ENCODE peak calls at places on chromosomes 13 and 19, in six cellular contexts. G is fibroblast of the aortic adventitia; V is tibial artery; P is psoas muscle; Y is effector memory CD4-positive, alpha-beta T cell; Z is PC-9. K is an unnamed sample.

GRCh38 chr19:2693492-2693891 is 9.0 kb downstream of the GNG7 start:
- DNase-seq in G (no peak), V (no peak), P (no peak), Y (no peak), Z (no peak), K (no peak)

GRCh38 chr19:11541238-11541637 is 2.6 kb downstream of the CNN1 start:
- DNase-seq in G (no peak), V (no peak), P (no peak), Y (no peak), Z (no peak), K (no peak)

GRCh38 chr13:110562696-110563462 is 1.4 kb upstream of the RAB20 start:
- DNase-seq in G (no peak), V (no peak), P (no peak), Y (no peak), Z (no peak), K (no peak)

GRCh38 chr13:73717632-73718031 is 416.6 kb downstream of the KLF12 start:
- DNase-seq in G (peak), V (no peak), P (no peak), Y (no peak), Z (no peak), K (no peak)

GRCh38 chr13:29858667-29859066 is 8.2 kb upstream of the UBL3 start:
- DNase-seq in G (peak), V (no peak), P (no peak), Y (no peak), Z (no peak), K (peak)

GRCh38 chr13:101624210-101624922 is 171.9 kb downstream of the ITGBL1 start:
- DNase-seq in G (peak), V (no peak), P (no peak), Y (no peak), Z (peak), K (no peak)

GRCh38 chr19:30202060-30202600 is 170.1 kb upstream of the ZNF536 start:
- DNase-seq in G (no peak), V (no peak), P (no peak), Y (no peak), Z (no peak), K (no peak)

GRCh38 chr13:69857188-69857821 is 250.3 kb upstream of the ATXN8OS start:
- DNase-seq in G (peak), V (no peak), P (no peak), Y (no peak), Z (no peak), K (peak)

GRCh38 chr19:2604747-2605329 is 97.7 kb downstream of the GNG7 start:
- DNase-seq in G (no peak), V (no peak), P (no peak), Y (no peak), Z (no peak), K (no peak)

GRCh38 chr19:52658595-52658994 is 20.4 kb upstream of the ZNF83 start:
- DNase-seq in G (no peak), V (no peak), P (no peak), Y (no peak), Z (no peak), K (no peak)

GRCh38 chr19:14477417-14478112 is 2.4 kb upstream of the PTGER1 start:
- DNase-seq in G (peak), V (no peak), P (no peak), Y (no peak), Z (no peak), K (no peak)

GRCh38 chr19:56314018-56314583 is 538 bp downstream of the ZSCAN5A start:
- DNase-seq in G (no peak), V (no peak), P (no peak), Y (no peak), Z (peak), K (no peak)

GRCh38 chr13:44715287-44716224 is 139.4 kb upstream of the TSC22D1 start:
- DNase-seq in G (peak), V (no peak), P (no peak), Y (no peak), Z (no peak), K (peak)

GRCh38 chr13:73411067-73411809 is 352.4 kb downstream of the KLF5 start:
- DNase-seq in G (no peak), V (no peak), P (no peak), Y (no peak), Z (no peak), K (no peak)

GRCh38 chr13:25872871-25873607 is 178.8 kb downstream of the SHISA2 start:
- DNase-seq in G (no peak), V (no peak), P (no peak), Y (no peak), Z (no peak), K (no peak)

GRCh38 chr13:113970810-113971470 is 2.9 kb downstream of the C13orf46 start:
- DNase-seq in G (peak), V (no peak), P (peak), Y (no peak), Z (peak), K (peak)

GRCh38 chr13:48222358-48223015 is 10.5 kb upstream of the ITM2B start:
- DNase-seq in G (peak), V (peak), P (peak), Y (no peak), Z (no peak), K (peak)

DNA sequence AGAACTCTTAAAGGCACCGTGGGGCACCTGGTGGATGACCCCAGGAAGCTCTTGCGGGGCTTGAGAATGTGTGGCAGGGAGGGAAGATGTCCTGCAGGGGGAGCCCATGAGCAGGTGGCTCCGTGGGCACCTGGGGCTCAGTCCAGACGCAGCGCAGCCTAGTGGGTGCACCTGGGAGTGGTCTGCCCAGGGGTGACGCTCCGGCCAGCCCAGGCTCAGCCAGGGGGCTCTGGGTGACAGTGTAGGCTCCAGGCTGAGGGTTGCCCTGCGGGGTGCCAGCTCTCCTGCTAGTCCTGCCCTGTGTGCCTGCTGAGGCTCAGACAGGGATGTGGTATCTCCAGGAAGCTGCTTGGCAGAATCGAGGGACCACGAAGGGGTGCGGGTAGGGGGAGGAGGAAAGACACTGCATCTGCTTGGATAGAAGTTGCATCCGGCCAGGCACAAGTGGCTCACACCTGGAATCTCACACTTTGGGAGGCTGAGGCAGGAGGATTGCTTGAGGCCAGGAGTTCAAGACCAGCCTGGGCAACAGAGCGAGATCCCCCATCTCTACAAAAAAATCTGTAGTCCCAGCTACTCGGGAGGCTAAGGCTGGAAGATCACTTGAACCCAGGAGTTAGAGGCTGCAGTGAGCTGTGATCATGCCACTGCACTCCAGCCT is 15.0 kb upstream of the PGLS start:
- DNase-seq in G (peak), V (peak), P (peak), Y (peak), Z (peak), K (peak)
- H3K4me3 ChIP-seq in G (no peak), V (no peak), P (no peak), Y (no peak), Z (no peak), K (no peak)

GRCh38 chr19:918152-918437 is 962 bp downstream of the KISS1R start:
- DNase-seq in G (no peak), V (no peak), P (no peak), Y (no peak), Z (no peak), K (no peak)
- H3K4me3 ChIP-seq in G (no peak), V (no peak), P (no peak), Y (peak), Z (no peak), K (no peak)

GRCh38 chr19:12767666-12768065 is 7.7 kb downstream of the HOOK2 start:
- DNase-seq in G (no peak), V (no peak), P (no peak), Y (no peak), Z (no peak), K (no peak)

GRCh38 chr19:12772323-12772722 is 3.0 kb downstream of the HOOK2 start:
- DNase-seq in G (peak), V (no peak), P (peak), Y (no peak), Z (no peak), K (no peak)

GRCh38 chr19:12767150-12767549 is 8.2 kb downstream of the HOOK2 start:
- DNase-seq in G (no peak), V (no peak), P (no peak), Y (no peak), Z (no peak), K (no peak)

GRCh38 chr19:12770922-12771321 is 4.4 kb downstream of the HOOK2 start:
- DNase-seq in G (no peak), V (no peak), P (no peak), Y (no peak), Z (no peak), K (no peak)

DNA sequence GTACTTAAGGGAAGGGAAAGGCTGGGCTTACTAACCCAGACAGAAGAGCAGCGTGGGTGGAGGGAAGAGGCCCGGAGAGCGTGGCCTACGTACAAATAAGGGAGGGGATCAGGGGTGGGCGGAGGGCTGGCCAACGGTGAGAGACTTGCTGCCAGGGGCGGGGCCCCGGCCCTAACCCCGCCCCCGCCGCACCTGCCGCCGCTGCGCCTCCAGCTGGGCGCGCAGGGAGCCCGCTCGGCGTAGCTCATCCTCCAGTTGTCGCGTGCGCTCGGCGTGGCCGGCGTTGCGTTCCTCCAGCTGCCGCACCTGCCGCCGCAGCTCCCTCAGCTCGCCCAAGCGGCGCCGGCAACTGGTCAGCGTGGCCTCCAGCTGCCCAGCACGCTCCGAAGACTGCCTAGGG is 5.7 kb downstream of the HOOK2 start:
- DNase-seq in G (no peak), V (no peak), P (no peak), Y (no peak), Z (no peak), K (no peak)
- H3K4me3 ChIP-seq in G (no peak), V (no peak), P (no peak), Y (no peak), Z (no peak), K (no peak)

GRCh38 chr19:39587496-39587895 is 14.8 kb upstream of the LGALS13 start:
- DNase-seq in G (no peak), V (no peak), P (no peak), Y (no peak), Z (peak), K (no peak)
- H3K4me3 ChIP-seq in G (no peak), V (no peak), P (no peak), Y (no peak), Z (no peak), K (no peak)

GRCh38 chr19:50873056-50873455 is at the start of gene KLK2:
- DNase-seq in G (no peak), V (no peak), P (no peak), Y (no peak), Z (no peak), K (no peak)
- H3K4me3 ChIP-seq in G (no peak), V (no peak), P (no peak), Y (no peak), Z (no peak), K (no peak)

DNA sequence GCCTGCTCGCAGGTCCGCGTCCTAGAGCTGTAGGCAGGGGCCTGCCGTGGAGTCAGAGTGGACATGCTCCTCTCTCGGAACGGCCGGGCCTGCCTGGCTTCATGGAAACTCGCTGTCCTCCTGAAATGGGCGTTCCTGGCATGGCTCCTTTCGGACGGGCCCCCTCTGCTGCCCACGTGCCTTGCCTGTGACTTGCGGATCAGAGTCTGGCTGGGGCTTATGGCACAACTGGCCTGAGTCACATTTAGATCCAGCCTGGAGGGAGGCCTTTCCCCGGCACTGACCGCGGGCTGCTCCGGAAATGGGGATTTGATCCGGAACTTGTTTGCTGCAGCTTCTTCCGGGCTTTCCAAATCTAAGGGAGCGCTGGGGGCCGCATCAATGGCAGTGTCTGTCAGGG is 28.1 kb downstream of the THSD1 start:
- DNase-seq in G (no peak), V (no peak), P (no peak), Y (no peak), Z (no peak), K (no peak)
- H3K4me3 ChIP-seq in G (no peak), V (no peak), P (no peak), Y (no peak), Z (no peak), K (no peak)

GRCh38 chr13:36673838-36674326 is at the start of gene SERTM1:
- DNase-seq in G (peak), V (no peak), P (no peak), Y (no peak), Z (no peak), K (no peak)
- H3K4me3 ChIP-seq in G (peak), V (no peak), P (peak), Y (no peak), Z (no peak), K (no peak)

GRCh38 chr13:57629821-57630235 is 1.7 kb upstream of the PCDH17 start:
- DNase-seq in G (peak), V (peak), P (peak), Y (peak), Z (no peak), K (peak)
- H3K4me3 ChIP-seq in G (peak), V (peak), P (peak), Y (peak), Z (no peak), K (peak)

GRCh38 chr19:16073988-16074387 is 2.3 kb upstream of the TPM4 start:
- DNase-seq in G (peak), V (no peak), P (no peak), Y (no peak), Z (no peak), K (no peak)

GRCh38 chr19:16076154-16076957 is at the start of gene TPM4:
- DNase-seq in G (peak), V (peak), P (peak), Y (peak), Z (peak), K (peak)

GRCh38 chr19:16074488-16075365 is 1.6 kb upstream of the TPM4 start:
- DNase-seq in G (no peak), V (no peak), P (no peak), Y (no peak), Z (no peak), K (no peak)

GRCh38 chr19:16076958-16077611 is 790 bp downstream of the TPM4 start:
- DNase-seq in G (no peak), V (peak), P (peak), Y (no peak), Z (no peak), K (peak)

GRCh38 chr19:16075430-16076153 is 703 bp upstream of the TPM4 start:
- DNase-seq in G (no peak), V (no peak), P (no peak), Y (no peak), Z (no peak), K (no peak)
- H3K4me3 ChIP-seq in G (peak), V (peak), P (peak), Y (peak), Z (peak), K (peak)

GRCh38 chr19:7916137-7916907 is 1.7 kb downstream of the TGFBR3L start:
- DNase-seq in G (no peak), V (no peak), P (no peak), Y (peak), Z (no peak), K (no peak)

GRCh38 chr19:7917292-7918061 is 2.7 kb upstream of the SNAPC2 start:
- DNase-seq in G (peak), V (no peak), P (no peak), Y (no peak), Z (no peak), K (peak)

GRCh38 chr19:7915250-7916136 is 863 bp downstream of the TGFBR3L start:
- DNase-seq in G (no peak), V (no peak), P (no peak), Y (no peak), Z (no peak), K (no peak)

GRCh38 chr19:7918615-7919421 is 1.3 kb upstream of the SNAPC2 start:
- DNase-seq in G (no peak), V (no peak), P (no peak), Y (no peak), Z (no peak), K (no peak)

DNA sequence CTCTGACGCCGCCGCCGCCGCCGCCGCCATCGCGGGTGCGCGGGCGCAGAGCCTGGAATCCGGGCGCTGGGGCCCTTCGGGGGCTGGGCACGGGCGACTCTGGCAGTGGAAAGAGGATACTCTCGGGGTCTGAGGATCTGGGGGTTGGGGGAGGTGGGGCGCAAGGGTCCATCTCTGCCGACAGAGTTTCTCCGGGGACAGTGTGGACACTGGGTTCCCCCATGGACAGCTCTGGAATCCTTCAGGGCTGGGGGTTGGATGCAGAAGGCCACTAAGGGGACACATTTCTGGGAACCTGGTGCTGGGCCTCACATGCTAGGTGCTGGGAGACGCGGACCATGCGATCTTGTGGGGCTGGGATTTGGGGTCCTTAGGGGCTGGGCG is 2.3 kb downstream of the TGFBR3L start:
- DNase-seq in G (no peak), V (no peak), P (no peak), Y (no peak), Z (no peak), K (no peak)
- H3K4me3 ChIP-seq in G (peak), V (peak), P (peak), Y (peak), Z (peak), K (peak)

K was measured in AG10803.